ENCODE peak calls at places on chromosomes 5 and 9, in five cellular contexts. L, Q, X, F and T are unnamed samples.

GRCh38 chr9:122234022-122234748 is 5.4 kb upstream of the LHX6 start:
- DNase-seq in L (no peak), Q (no peak), X (no peak), F (no peak), T (no peak)

GRCh38 chr9:87675466-87675865 is 50.5 kb upstream of the CTSL start:
- DNase-seq in L (no peak), Q (no peak), X (no peak), F (no peak), T (no peak)

GRCh38 chr5:6775595-6775994 is 62.4 kb downstream of the TENT4A start:
- DNase-seq in L (no peak), Q (no peak), X (no peak), F (no peak), T (no peak)

GRCh38 chr5:157167219-157167621 is 1.2 kb upstream of the GARIN3 start:
- DNase-seq in L (no peak), Q (peak), X (no peak), F (no peak), T (no peak)

GRCh38 chr9:19102181-19102630 is 498 bp downstream of the HAUS6 start:
- DNase-seq in L (no peak), Q (peak), X (no peak), F (peak), T (no peak)

GRCh38 chr5:178329331-178329730 is 96.7 kb upstream of the PHYKPL start:
- DNase-seq in L (no peak), Q (no peak), X (no peak), F (no peak), T (no peak)

GRCh38 chr5:1842026-1842819 is 40.5 kb downstream of the IRX4 start:
- DNase-seq in L (no peak), Q (no peak), X (no peak), F (no peak), T (no peak)

GRCh38 chr9:106830527-106831140 is 32.3 kb upstream of the ZNF462 start:
- DNase-seq in L (no peak), Q (no peak), X (no peak), F (no peak), T (no peak)

GRCh38 chr5:45680950-45681349 is 15.2 kb downstream of the HCN1 start:
- DNase-seq in L (no peak), Q (no peak), X (no peak), F (no peak), T (no peak)